ENCODE peak calls at places on chromosomes 7 and 10, in seven cellular contexts. T is pancreas, U is GF-D8, Q is M059J, K is prostate gland, Z is NCI-H446, V is NCI-H1048. P is an unnamed sample.
A peak's percentile ranks its signal among the peaks of the same experiment; 100 is the strongest.

GRCh38 chr10:5089869-5090268 is 4.3 kb upstream of the AKR1C3 start:
- DNase-seq in T (no peak), U (no peak), Q (peak; percentile 7), K (no peak), Z (no peak), V (no peak), P (peak; percentile 69)

GRCh38 chr7:99131290-99131689 is 12.6 kb downstream of the SMURF1 start:
- DNase-seq in T (no peak), U (no peak), Q (no peak), K (no peak), Z (no peak), V (no peak), P (no peak)

GRCh38 chr10:69684020-69684980 is 54.3 kb downstream of the FAM241B start:
- DNase-seq in T (peak; percentile 81), U (no peak), Q (peak; percentile 61), K (peak; percentile 69), Z (no peak), V (no peak), P (no peak)

GRCh38 chr10:13439771-13440708 is 88.8 kb downstream of the BEND7 start:
- DNase-seq in T (peak; percentile 86), U (no peak), Q (no peak), K (peak; percentile 49), Z (no peak), V (no peak), P (peak; percentile 23)

GRCh38 chr7:50728184-50728583 is 54.5 kb downstream of the GRB10 start:
- DNase-seq in T (no peak), U (no peak), Q (peak; percentile 24), K (no peak), Z (no peak), V (no peak), P (no peak)

GRCh38 chr10:26249681-26250080 is 33.1 kb downstream of the GAD2 start:
- DNase-seq in T (no peak), U (no peak), Q (no peak), K (no peak), Z (no peak), V (no peak), P (no peak)

GRCh38 chr7:690478-691360 is 35.8 kb upstream of the DNAAF5 start:
- DNase-seq in T (no peak), U (no peak), Q (no peak), K (no peak), Z (no peak), V (no peak), P (no peak)

GRCh38 chr10:19930936-19931859 is 115.0 kb downstream of the PLXDC2 start:
- DNase-seq in T (no peak), U (no peak), Q (peak; percentile 9), K (peak; percentile 63), Z (peak; percentile 72), V (no peak), P (no peak)

GRCh38 chr10:14114791-14115190 is 215.9 kb downstream of the FRMD4A start:
- DNase-seq in T (no peak), U (no peak), Q (no peak), K (no peak), Z (no peak), V (no peak), P (no peak)

GRCh38 chr7:135856356-135857144 is 107.9 kb upstream of the FAM180A start:
- DNase-seq in T (no peak), U (no peak), Q (peak; percentile 97), K (no peak), Z (no peak), V (no peak), P (no peak)

GRCh38 chr10:130105724-130106123 is 4.9 kb downstream of the C10orf143 start:
- DNase-seq in T (no peak), U (no peak), Q (no peak), K (no peak), Z (no peak), V (no peak), P (no peak)

GRCh38 chr7:158581440-158582088 is 6.1 kb downstream of the PTPRN2 start:
- DNase-seq in T (no peak), U (peak; percentile 80), Q (no peak), K (no peak), Z (no peak), V (no peak), P (no peak)

GRCh38 chr10:13709931-13710690 is 123.3 kb downstream of the PRPF18 start:
- DNase-seq in T (no peak), U (no peak), Q (no peak), K (no peak), Z (peak; percentile 16), V (no peak), P (no peak)

GRCh38 chr10:121975295-121976086 is 474 bp upstream of the NSMCE4A start:
- DNase-seq in T (no peak), U (no peak), Q (no peak), K (no peak), Z (no peak), V (no peak), P (no peak)

GRCh38 chr7:37484460-37485063 is 35.9 kb upstream of the ELMO1 start:
- DNase-seq in T (no peak), U (no peak), Q (peak; percentile 46), K (no peak), Z (peak; percentile 71), V (no peak), P (no peak)

GRCh38 chr7:157617401-157617800 is 280.6 kb downstream of the DNAJB6 start:
- DNase-seq in T (no peak), U (no peak), Q (no peak), K (no peak), Z (no peak), V (no peak), P (no peak)

GRCh38 chr7:18890885-18891621 is 226.4 kb downstream of the TWIST1 start:
- DNase-seq in T (no peak), U (no peak), Q (peak; percentile 29), K (no peak), Z (no peak), V (no peak), P (no peak)

GRCh38 chr10:79056736-79057391 is 11.9 kb upstream of the ZMIZ1 start:
- DNase-seq in T (peak; percentile 48), U (no peak), Q (no peak), K (no peak), Z (no peak), V (no peak), P (no peak)

P was measured in AML-193.